ENCODE peak calls at places on chromosomes 4 and X, in ten cellular contexts. One of them, this sample, is unnamed.

GRCh38 chrX:149198980-149199732 is 305.9 kb downstream of the IDS start:
- DNase-seq in breast epithelium: no peak
- DNase-seq in ascending aorta: no peak
- DNase-seq in fibroblast of pulmonary artery: no peak
- DNase-seq in cardiac fibroblast: no peak
- DNase-seq in adrenal gland: no peak
- DNase-seq in Panc1: no peak
- DNase-seq in CD8-positive, alpha-beta T cell: no peak
- DNase-seq in hepatocyte: no peak
- DNase-seq in H7: no peak
- DNase-seq in this sample: no peak

GRCh38 chr4:119261986-119262385 is 49.5 kb downstream of the USP53 start:
- DNase-seq in breast epithelium: no peak
- DNase-seq in ascending aorta: no peak
- DNase-seq in fibroblast of pulmonary artery: no peak
- DNase-seq in cardiac fibroblast: peak
- DNase-seq in adrenal gland: no peak
- DNase-seq in Panc1: no peak
- DNase-seq in CD8-positive, alpha-beta T cell: no peak
- DNase-seq in hepatocyte: no peak
- DNase-seq in H7: no peak
- DNase-seq in this sample: no peak

GRCh38 chrX:69088171-69088938 is 76.9 kb downstream of the PJA1 start:
- DNase-seq in breast epithelium: no peak
- DNase-seq in ascending aorta: no peak
- DNase-seq in fibroblast of pulmonary artery: no peak
- DNase-seq in cardiac fibroblast: no peak
- DNase-seq in adrenal gland: no peak
- DNase-seq in Panc1: no peak
- DNase-seq in CD8-positive, alpha-beta T cell: no peak
- DNase-seq in hepatocyte: no peak
- DNase-seq in H7: peak
- DNase-seq in this sample: no peak

GRCh38 chr4:118877797-118878196 is 10.9 kb upstream of the SYNPO2 start:
- DNase-seq in breast epithelium: no peak
- DNase-seq in ascending aorta: no peak
- DNase-seq in fibroblast of pulmonary artery: no peak
- DNase-seq in cardiac fibroblast: no peak
- DNase-seq in adrenal gland: no peak
- DNase-seq in Panc1: no peak
- DNase-seq in CD8-positive, alpha-beta T cell: no peak
- DNase-seq in hepatocyte: no peak
- DNase-seq in H7: no peak
- DNase-seq in this sample: no peak

GRCh38 chrX:19560611-19561010 is 45.3 kb upstream of the MAP3K15 start:
- DNase-seq in breast epithelium: no peak
- DNase-seq in ascending aorta: no peak
- DNase-seq in fibroblast of pulmonary artery: no peak
- DNase-seq in cardiac fibroblast: no peak
- DNase-seq in adrenal gland: no peak
- DNase-seq in Panc1: no peak
- DNase-seq in CD8-positive, alpha-beta T cell: no peak
- DNase-seq in hepatocyte: no peak
- DNase-seq in H7: no peak
- DNase-seq in this sample: no peak

GRCh38 chr4:74640111-74640903 is 154.0 kb downstream of the BTC start:
- DNase-seq in breast epithelium: no peak
- DNase-seq in ascending aorta: no peak
- DNase-seq in fibroblast of pulmonary artery: peak
- DNase-seq in cardiac fibroblast: peak
- DNase-seq in adrenal gland: no peak
- DNase-seq in Panc1: no peak
- DNase-seq in CD8-positive, alpha-beta T cell: no peak
- DNase-seq in hepatocyte: no peak
- DNase-seq in H7: no peak
- DNase-seq in this sample: no peak

GRCh38 chr4:99234331-99235010 is 15.4 kb upstream of the ADH6 start:
- DNase-seq in breast epithelium: no peak
- DNase-seq in ascending aorta: no peak
- DNase-seq in fibroblast of pulmonary artery: no peak
- DNase-seq in cardiac fibroblast: no peak
- DNase-seq in adrenal gland: no peak
- DNase-seq in Panc1: no peak
- DNase-seq in CD8-positive, alpha-beta T cell: no peak
- DNase-seq in hepatocyte: no peak
- DNase-seq in H7: no peak
- DNase-seq in this sample: no peak

GRCh38 chr4:26462874-26463273 is 27.4 kb downstream of the CCKAR start:
- DNase-seq in breast epithelium: no peak
- DNase-seq in ascending aorta: no peak
- DNase-seq in fibroblast of pulmonary artery: no peak
- DNase-seq in cardiac fibroblast: no peak
- DNase-seq in adrenal gland: no peak
- DNase-seq in Panc1: no peak
- DNase-seq in CD8-positive, alpha-beta T cell: no peak
- DNase-seq in hepatocyte: no peak
- DNase-seq in H7: no peak
- DNase-seq in this sample: no peak

GRCh38 chr4:11748169-11748872 is 319.6 kb upstream of the HS3ST1 start:
- DNase-seq in breast epithelium: no peak
- DNase-seq in ascending aorta: no peak
- DNase-seq in fibroblast of pulmonary artery: peak
- DNase-seq in cardiac fibroblast: peak
- DNase-seq in adrenal gland: peak
- DNase-seq in Panc1: no peak
- DNase-seq in CD8-positive, alpha-beta T cell: no peak
- DNase-seq in hepatocyte: peak
- DNase-seq in H7: no peak
- DNase-seq in this sample: no peak

GRCh38 chr4:60461551-60461950 is 738.6 kb upstream of the ADGRL3 start:
- DNase-seq in breast epithelium: no peak
- DNase-seq in ascending aorta: no peak
- DNase-seq in fibroblast of pulmonary artery: no peak
- DNase-seq in cardiac fibroblast: no peak
- DNase-seq in adrenal gland: no peak
- DNase-seq in Panc1: no peak
- DNase-seq in CD8-positive, alpha-beta T cell: no peak
- DNase-seq in hepatocyte: no peak
- DNase-seq in H7: no peak
- DNase-seq in this sample: no peak

GRCh38 chrX:12058087-12058486 is 80.2 kb upstream of the FRMPD4 start:
- DNase-seq in breast epithelium: no peak
- DNase-seq in ascending aorta: no peak
- DNase-seq in fibroblast of pulmonary artery: no peak
- DNase-seq in cardiac fibroblast: no peak
- DNase-seq in adrenal gland: no peak
- DNase-seq in Panc1: no peak
- DNase-seq in CD8-positive, alpha-beta T cell: no peak
- DNase-seq in hepatocyte: no peak
- DNase-seq in H7: no peak
- DNase-seq in this sample: no peak

GRCh38 chrX:79443121-79443520 is 76.0 kb upstream of the ITM2A start:
- DNase-seq in breast epithelium: no peak
- DNase-seq in ascending aorta: no peak
- DNase-seq in fibroblast of pulmonary artery: no peak
- DNase-seq in cardiac fibroblast: no peak
- DNase-seq in adrenal gland: no peak
- DNase-seq in Panc1: no peak
- DNase-seq in CD8-positive, alpha-beta T cell: no peak
- DNase-seq in hepatocyte: no peak
- DNase-seq in H7: no peak
- DNase-seq in this sample: no peak

GRCh38 chr4:125316781-125317525 is 2.2 kb downstream of the FAT4 start:
- DNase-seq in breast epithelium: no peak
- DNase-seq in ascending aorta: peak
- DNase-seq in fibroblast of pulmonary artery: peak
- DNase-seq in cardiac fibroblast: peak
- DNase-seq in adrenal gland: peak
- DNase-seq in Panc1: no peak
- DNase-seq in CD8-positive, alpha-beta T cell: no peak
- DNase-seq in hepatocyte: peak
- DNase-seq in H7: peak
- DNase-seq in this sample: no peak

GRCh38 chr4:183101956-183102480 is 3.0 kb downstream of the WWC2 start:
- DNase-seq in breast epithelium: no peak
- DNase-seq in ascending aorta: no peak
- DNase-seq in fibroblast of pulmonary artery: no peak
- DNase-seq in cardiac fibroblast: no peak
- DNase-seq in adrenal gland: no peak
- DNase-seq in Panc1: no peak
- DNase-seq in CD8-positive, alpha-beta T cell: no peak
- DNase-seq in hepatocyte: no peak
- DNase-seq in H7: no peak
- DNase-seq in this sample: no peak
- H3K4me3 ChIP-seq in breast epithelium: no peak
- H3K4me3 ChIP-seq in ascending aorta: no peak
- H3K4me3 ChIP-seq in fibroblast of pulmonary artery: no peak
- H3K4me3 ChIP-seq in cardiac fibroblast: no peak
- H3K4me3 ChIP-seq in adrenal gland: no peak
- H3K4me3 ChIP-seq in Panc1: peak
- H3K4me3 ChIP-seq in CD8-positive, alpha-beta T cell: no peak
- H3K4me3 ChIP-seq in hepatocyte: no peak
- H3K4me3 ChIP-seq in H7: no peak
- H3K4me3 ChIP-seq in this sample: no peak

GRCh38 chrX:120604359-120604782 is 470 bp downstream of the MCTS1 start:
- DNase-seq in breast epithelium: no peak
- DNase-seq in ascending aorta: no peak
- DNase-seq in fibroblast of pulmonary artery: peak
- DNase-seq in cardiac fibroblast: peak
- DNase-seq in adrenal gland: peak
- DNase-seq in Panc1: no peak
- DNase-seq in CD8-positive, alpha-beta T cell: peak
- DNase-seq in hepatocyte: peak
- DNase-seq in H7: no peak
- DNase-seq in this sample: no peak
- H3K4me3 ChIP-seq in breast epithelium: peak
- H3K4me3 ChIP-seq in ascending aorta: peak
- H3K4me3 ChIP-seq in fibroblast of pulmonary artery: peak
- H3K4me3 ChIP-seq in cardiac fibroblast: peak
- H3K4me3 ChIP-seq in adrenal gland: peak
- H3K4me3 ChIP-seq in Panc1: peak
- H3K4me3 ChIP-seq in CD8-positive, alpha-beta T cell: peak
- H3K4me3 ChIP-seq in hepatocyte: peak
- H3K4me3 ChIP-seq in H7: peak
- H3K4me3 ChIP-seq in this sample: peak

GRCh38 chr4:1862055-1862911 is 6.3 kb upstream of the LETM1 start:
- DNase-seq in breast epithelium: no peak
- DNase-seq in ascending aorta: no peak
- DNase-seq in fibroblast of pulmonary artery: no peak
- DNase-seq in cardiac fibroblast: no peak
- DNase-seq in adrenal gland: no peak
- DNase-seq in Panc1: no peak
- DNase-seq in CD8-positive, alpha-beta T cell: peak
- DNase-seq in hepatocyte: peak
- DNase-seq in H7: peak
- DNase-seq in this sample: no peak
- H3K4me3 ChIP-seq in breast epithelium: peak
- H3K4me3 ChIP-seq in ascending aorta: no peak
- H3K4me3 ChIP-seq in fibroblast of pulmonary artery: no peak
- H3K4me3 ChIP-seq in cardiac fibroblast: no peak
- H3K4me3 ChIP-seq in adrenal gland: no peak
- H3K4me3 ChIP-seq in Panc1: no peak
- H3K4me3 ChIP-seq in CD8-positive, alpha-beta T cell: peak
- H3K4me3 ChIP-seq in hepatocyte: no peak
- H3K4me3 ChIP-seq in H7: peak
- H3K4me3 ChIP-seq in this sample: peak

GRCh38 chr4:187141101-187141500 is 417.4 kb upstream of the FAT1 start:
- DNase-seq in breast epithelium: no peak
- DNase-seq in ascending aorta: no peak
- DNase-seq in fibroblast of pulmonary artery: no peak
- DNase-seq in cardiac fibroblast: no peak
- DNase-seq in adrenal gland: no peak
- DNase-seq in Panc1: no peak
- DNase-seq in CD8-positive, alpha-beta T cell: no peak
- DNase-seq in hepatocyte: no peak
- DNase-seq in H7: no peak
- DNase-seq in this sample: no peak
- H3K4me3 ChIP-seq in breast epithelium: no peak
- H3K4me3 ChIP-seq in ascending aorta: no peak
- H3K4me3 ChIP-seq in fibroblast of pulmonary artery: no peak
- H3K4me3 ChIP-seq in cardiac fibroblast: no peak
- H3K4me3 ChIP-seq in adrenal gland: no peak
- H3K4me3 ChIP-seq in Panc1: no peak
- H3K4me3 ChIP-seq in CD8-positive, alpha-beta T cell: no peak
- H3K4me3 ChIP-seq in hepatocyte: no peak
- H3K4me3 ChIP-seq in H7: no peak
- H3K4me3 ChIP-seq in this sample: no peak

DNA sequence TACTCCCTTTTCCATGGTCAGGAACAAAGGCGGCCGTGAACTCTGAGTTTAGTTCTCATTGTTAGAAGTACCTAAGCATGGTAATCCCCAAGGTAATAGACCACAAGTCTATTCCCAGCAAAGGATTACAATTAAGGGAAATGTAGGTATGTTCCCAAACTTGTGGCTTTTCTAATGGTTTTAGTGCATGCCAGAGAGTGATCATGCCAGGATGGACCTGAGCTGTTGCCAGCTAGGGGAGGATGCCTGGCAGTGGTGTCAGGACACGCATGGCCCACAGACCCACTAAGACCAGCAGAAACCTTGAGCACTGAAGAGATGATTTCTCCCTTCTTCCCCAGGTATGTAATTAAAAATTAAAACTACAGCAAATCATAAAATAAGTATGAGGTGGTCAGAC is 60.8 kb downstream of the COQ2 start:
- DNase-seq in breast epithelium: no peak
- DNase-seq in ascending aorta: no peak
- DNase-seq in fibroblast of pulmonary artery: no peak
- DNase-seq in cardiac fibroblast: no peak
- DNase-seq in adrenal gland: no peak
- DNase-seq in Panc1: no peak
- DNase-seq in CD8-positive, alpha-beta T cell: no peak
- DNase-seq in hepatocyte: no peak
- DNase-seq in H7: no peak
- DNase-seq in this sample: no peak
- H3K4me3 ChIP-seq in breast epithelium: no peak
- H3K4me3 ChIP-seq in ascending aorta: no peak
- H3K4me3 ChIP-seq in fibroblast of pulmonary artery: no peak
- H3K4me3 ChIP-seq in cardiac fibroblast: no peak
- H3K4me3 ChIP-seq in adrenal gland: no peak
- H3K4me3 ChIP-seq in Panc1: no peak
- H3K4me3 ChIP-seq in CD8-positive, alpha-beta T cell: no peak
- H3K4me3 ChIP-seq in hepatocyte: no peak
- H3K4me3 ChIP-seq in H7: no peak
- H3K4me3 ChIP-seq in this sample: no peak

DNA sequence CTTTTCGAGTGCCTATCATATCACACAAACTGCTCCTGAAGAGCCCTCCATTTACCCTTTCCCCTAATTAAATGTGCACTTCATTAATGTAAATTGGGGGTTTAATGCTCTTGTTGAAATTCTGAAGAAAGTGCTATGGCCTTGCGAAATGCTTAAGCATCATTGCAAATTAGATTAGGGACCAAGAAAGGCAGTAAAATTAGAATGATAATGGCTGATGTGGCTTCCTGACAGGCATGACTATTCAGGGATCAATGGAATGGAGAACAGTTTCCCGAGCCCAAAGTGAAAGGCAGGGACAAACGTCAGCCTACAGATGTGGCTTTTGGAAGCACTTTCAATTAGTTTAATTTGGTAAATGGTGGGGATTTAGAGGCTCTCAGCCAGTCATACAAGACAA is 120.1 kb downstream of the NKX6-1 start:
- DNase-seq in breast epithelium: no peak
- DNase-seq in ascending aorta: no peak
- DNase-seq in fibroblast of pulmonary artery: no peak
- DNase-seq in cardiac fibroblast: no peak
- DNase-seq in adrenal gland: no peak
- DNase-seq in Panc1: no peak
- DNase-seq in CD8-positive, alpha-beta T cell: no peak
- DNase-seq in hepatocyte: no peak
- DNase-seq in H7: peak
- DNase-seq in this sample: no peak
- H3K4me3 ChIP-seq in breast epithelium: no peak
- H3K4me3 ChIP-seq in ascending aorta: no peak
- H3K4me3 ChIP-seq in fibroblast of pulmonary artery: no peak
- H3K4me3 ChIP-seq in cardiac fibroblast: no peak
- H3K4me3 ChIP-seq in adrenal gland: no peak
- H3K4me3 ChIP-seq in Panc1: no peak
- H3K4me3 ChIP-seq in CD8-positive, alpha-beta T cell: no peak
- H3K4me3 ChIP-seq in hepatocyte: no peak
- H3K4me3 ChIP-seq in H7: no peak
- H3K4me3 ChIP-seq in this sample: no peak

This sample was measured in tibial nerve.